ENCODE peak calls at places on chromosomes 11 and 22, in nine cellular contexts. E, J, V, T, F, P, O, I and X are unnamed samples.

GRCh38 chr11:129750343-129751292 is 65.0 kb upstream of the TMEM45B start:
- DNase-seq in O (peak), V (peak), P (peak), E (peak), J (peak), T (peak), F (peak), I (peak), X (peak)

GRCh38 chr11:63839508-63840355 is 822 bp downstream of the MARK2 start:
- DNase-seq in J (no peak), E (peak), I (no peak), V (no peak), P (peak), F (peak), T (no peak), O (peak), X (no peak)

GRCh38 chr11:34318111-34319037 is 39.4 kb downstream of the ABTB2 start:
- DNase-seq in F (no peak), I (no peak), E (no peak), J (peak), O (no peak), T (no peak), P (peak), V (peak), X (no peak)

GRCh38 chr11:11391796-11392195 is 38.7 kb upstream of the CSNK2A3 start:
- DNase-seq in I (no peak), F (no peak), J (peak), V (no peak), O (no peak), T (no peak), P (peak), E (no peak), X (no peak)

GRCh38 chr11:126712017-126712625 is 288.4 kb downstream of the KIRREL3 start:
- DNase-seq in E (no peak), P (no peak), J (peak), I (no peak), O (no peak), F (no peak), T (no peak), V (no peak), X (no peak)

GRCh38 chr11:66151273-66151672 is 81.2 kb downstream of the PACS1 start:
- DNase-seq in J (no peak), I (no peak), V (no peak), E (no peak), O (no peak), P (no peak), F (no peak), T (no peak), X (no peak)

GRCh38 chr11:27293500-27294417 is 69.3 kb downstream of the CCDC34 start:
- DNase-seq in F (no peak), P (peak), T (no peak), J (peak), V (no peak), I (no peak), O (no peak), E (no peak), X (no peak)

GRCh38 chr11:64650923-64651523 is 60.0 kb downstream of the SLC22A12 start:
- DNase-seq in V (peak), E (peak), T (no peak), P (peak), F (peak), I (peak), O (peak), J (peak), X (no peak)

GRCh38 chr11:73308003-73308962 is at the start of gene ARHGEF17:
- DNase-seq in T (peak), F (peak), I (peak), J (peak), O (peak), E (peak), P (peak), V (peak), X (peak)

GRCh38 chr11:67264260-67264659 is 2.0 kb upstream of the GRK2 start:
- DNase-seq in E (no peak), T (no peak), J (no peak), P (no peak), I (no peak), F (no peak), V (no peak), O (no peak), X (no peak)

GRCh38 chr11:61108847-61109585 is 6.7 kb downstream of the CD5 start:
- DNase-seq in F (no peak), O (no peak), J (no peak), P (no peak), I (no peak), V (no peak), T (no peak), E (no peak), X (no peak)

GRCh38 chr22:23514317-23515038 is 65.6 kb downstream of the IGLL1 start:
- DNase-seq in O (no peak), E (no peak), P (no peak), T (no peak), I (no peak), V (no peak), F (no peak), J (no peak), X (no peak)
- TF ChIP-seq CTCF in O (no peak), E (no peak), P (no peak), T (peak), I (no peak), V (no peak), F (no peak), J (no peak), X (no peak)

GRCh38 chr11:43511959-43512358 is 153.2 kb downstream of the TTC17 start:
- DNase-seq in E (no peak), P (no peak), J (no peak), O (no peak), F (no peak), V (no peak), T (no peak), I (no peak), X (no peak)

GRCh38 chr11:43516316-43516820 is 157.6 kb downstream of the TTC17 start:
- DNase-seq in F (peak), O (peak), P (no peak), J (no peak), V (no peak), E (no peak), I (no peak), T (no peak), X (no peak)

GRCh38 chr11:43517518-43517917 is 158.8 kb downstream of the TTC17 start:
- DNase-seq in I (no peak), V (no peak), T (no peak), O (no peak), F (no peak), P (no peak), J (peak), E (no peak), X (no peak)

GRCh38 chr11:43518407-43519165 is 159.9 kb downstream of the TTC17 start:
- DNase-seq in V (no peak), J (peak), O (no peak), P (no peak), F (no peak), E (no peak), I (no peak), T (no peak), X (no peak)

GRCh38 chr11:43515090-43515489 is 156.4 kb downstream of the TTC17 start:
- DNase-seq in V (no peak), O (peak), J (no peak), F (peak), P (no peak), E (peak), I (no peak), T (no peak), X (no peak)
- TF ChIP-seq CTCF in V (no peak), O (peak), J (peak), F (no peak), P (peak), E (no peak), I (no peak), T (peak), X (no peak)

GRCh38 chr11:113802621-113803020 is 23.0 kb downstream of the CLDN25 start:
- DNase-seq in J (no peak), T (no peak), E (no peak), F (no peak), O (no peak), I (no peak), V (no peak), P (no peak), X (no peak)

GRCh38 chr11:113796663-113797259 is 17.2 kb downstream of the CLDN25 start:
- DNase-seq in O (peak), P (peak), F (peak), E (peak), V (peak), J (peak), I (no peak), T (no peak), X (no peak)
- TF ChIP-seq CTCF in O (peak), P (peak), F (peak), E (peak), V (peak), J (peak), I (no peak), T (peak), X (peak)

GRCh38 chr11:134033696-134034491 is 35.0 kb upstream of the JAM3 start:
- DNase-seq in J (peak), P (peak), V (no peak), O (peak), T (peak), F (peak), E (peak), I (peak), X (peak)
- TF ChIP-seq CTCF in J (no peak), P (no peak), V (no peak), O (no peak), T (no peak), F (no peak), E (no peak), I (no peak), X (no peak)

DNA sequence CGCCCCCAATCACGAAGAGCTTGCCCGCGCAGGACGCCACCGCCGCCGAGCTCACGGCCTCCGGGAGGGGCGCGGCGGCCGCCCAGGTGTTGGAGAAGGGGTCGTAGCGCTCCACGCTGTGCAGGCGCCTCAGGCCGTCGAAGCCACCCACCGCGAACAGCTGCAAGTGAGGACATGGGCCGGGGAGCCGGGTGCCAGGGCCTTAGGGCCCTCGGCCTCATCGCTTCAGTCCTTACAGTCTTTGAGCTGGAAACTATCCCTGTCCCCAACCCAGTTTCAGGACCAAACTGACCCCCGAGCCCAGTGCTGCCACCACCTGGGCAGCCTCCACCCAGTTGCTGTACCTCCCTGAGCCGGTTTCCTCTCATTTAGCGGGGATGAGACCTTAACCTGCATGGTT is 7.6 kb downstream of the KLHL35 start:
- DNase-seq in I (no peak), J (no peak), T (no peak), O (peak), P (peak), V (peak), E (no peak), F (peak), X (no peak)
- TF ChIP-seq CTCF in I (no peak), J (peak), T (peak), O (peak), P (peak), V (peak), E (no peak), F (peak), X (no peak)

GRCh38 chr11:36455658-36456111 is 54.4 kb downstream of the TRAF6 start:
- DNase-seq in I (peak), V (peak), O (peak), P (peak), J (peak), E (peak), T (no peak), F (no peak), X (no peak)
- TF ChIP-seq CTCF in I (no peak), V (no peak), O (no peak), P (no peak), J (no peak), E (no peak), T (no peak), F (no peak), X (no peak)